ENCODE peak calls at places on chromosomes 4 and X, in nine cellular contexts. G is GM23338, O is breast epithelium, J is HCT116, V is Panc1, M is suprapubic skin, Z is stomach, Q is upper lobe of left lung, I is HL-60. C is an unnamed sample.

GRCh38 chr4:169159614-169160013 is 111.1 kb downstream of the SH3RF1 start:
- DNase-seq in V (no peak), Z (no peak), J (no peak), Q (no peak), G (no peak), O (no peak), M (no peak), I (no peak), C (no peak)

GRCh38 chrX:140342410-140342809 is 162.5 kb downstream of the SOX3 start:
- DNase-seq in Z (no peak), G (peak), J (no peak), V (no peak), O (no peak), I (no peak), M (no peak), Q (no peak), C (no peak)

GRCh38 chr4:61201562-61202099 is 1.5 kb downstream of the ADGRL3 start:
- DNase-seq in Z (no peak), J (no peak), Q (no peak), G (peak), V (no peak), O (no peak), M (peak), I (no peak), C (peak)

GRCh38 chrX:109855501-109855900 is 122.4 kb upstream of the ACSL4 start:
- DNase-seq in I (no peak), O (no peak), Z (no peak), Q (no peak), J (no peak), M (no peak), V (no peak), G (no peak), C (no peak)

GRCh38 chr4:145098675-145099037 is 545 bp downstream of the ABCE1 start:
- DNase-seq in V (peak), Q (peak), M (no peak), G (no peak), I (peak), J (peak), O (no peak), Z (no peak), C (peak)

GRCh38 chr4:180134116-180134866 is 2108.9 kb upstream of the TENM3 start:
- DNase-seq in I (no peak), O (no peak), G (peak), Q (no peak), M (no peak), V (no peak), Z (no peak), J (no peak), C (no peak)

GRCh38 chr4:78551420-78552351 is at the start of gene ANXA3:
- DNase-seq in M (no peak), Z (peak), J (no peak), I (peak), V (no peak), O (peak), Q (peak), G (peak), C (peak)

GRCh38 chr4:155822572-155822971 is 43.5 kb downstream of the ASIC5 start:
- DNase-seq in O (no peak), Z (no peak), Q (no peak), I (no peak), V (no peak), J (no peak), G (no peak), M (no peak), C (no peak)

GRCh38 chr4:155179216-155179615 is 29.2 kb upstream of the NPY2R start:
- DNase-seq in G (no peak), J (peak), M (no peak), Q (no peak), O (no peak), Z (no peak), V (no peak), I (no peak), C (no peak)

GRCh38 chrX:149871940-149872339 is 9.0 kb upstream of the MAGEA8 start:
- DNase-seq in G (peak), J (peak), I (no peak), V (peak), M (no peak), Q (no peak), Z (peak), O (peak), C (peak)

DNA sequence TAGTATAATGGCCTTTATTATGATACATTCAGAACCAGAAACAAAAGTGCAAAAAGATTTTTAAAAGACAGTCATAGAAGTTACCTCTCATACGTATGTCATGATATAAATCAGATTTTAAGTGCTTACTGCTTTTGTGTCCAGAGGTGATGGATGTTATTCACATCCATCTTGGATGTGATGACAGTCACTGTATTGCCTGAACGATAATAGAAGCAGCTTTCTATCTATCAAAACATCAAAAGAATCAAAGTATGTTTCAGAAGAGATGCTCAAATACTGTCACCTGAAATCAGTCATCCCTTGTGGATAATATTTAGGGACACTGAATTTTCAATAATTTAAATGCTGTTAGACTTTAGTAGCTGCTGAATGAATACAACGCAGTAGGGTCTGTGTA is 26.8 kb upstream of the IL21 start:
- DNase-seq in Q (no peak), V (no peak), I (no peak), J (no peak), Z (no peak), G (no peak), M (no peak), O (no peak), C (no peak)
- TF ChIP-seq POLR2AphosphoS5 in Q (no peak), V (no peak), I (no peak), J (no peak), Z (no peak), G (no peak), M (no peak), O (no peak), C (no peak)

DNA sequence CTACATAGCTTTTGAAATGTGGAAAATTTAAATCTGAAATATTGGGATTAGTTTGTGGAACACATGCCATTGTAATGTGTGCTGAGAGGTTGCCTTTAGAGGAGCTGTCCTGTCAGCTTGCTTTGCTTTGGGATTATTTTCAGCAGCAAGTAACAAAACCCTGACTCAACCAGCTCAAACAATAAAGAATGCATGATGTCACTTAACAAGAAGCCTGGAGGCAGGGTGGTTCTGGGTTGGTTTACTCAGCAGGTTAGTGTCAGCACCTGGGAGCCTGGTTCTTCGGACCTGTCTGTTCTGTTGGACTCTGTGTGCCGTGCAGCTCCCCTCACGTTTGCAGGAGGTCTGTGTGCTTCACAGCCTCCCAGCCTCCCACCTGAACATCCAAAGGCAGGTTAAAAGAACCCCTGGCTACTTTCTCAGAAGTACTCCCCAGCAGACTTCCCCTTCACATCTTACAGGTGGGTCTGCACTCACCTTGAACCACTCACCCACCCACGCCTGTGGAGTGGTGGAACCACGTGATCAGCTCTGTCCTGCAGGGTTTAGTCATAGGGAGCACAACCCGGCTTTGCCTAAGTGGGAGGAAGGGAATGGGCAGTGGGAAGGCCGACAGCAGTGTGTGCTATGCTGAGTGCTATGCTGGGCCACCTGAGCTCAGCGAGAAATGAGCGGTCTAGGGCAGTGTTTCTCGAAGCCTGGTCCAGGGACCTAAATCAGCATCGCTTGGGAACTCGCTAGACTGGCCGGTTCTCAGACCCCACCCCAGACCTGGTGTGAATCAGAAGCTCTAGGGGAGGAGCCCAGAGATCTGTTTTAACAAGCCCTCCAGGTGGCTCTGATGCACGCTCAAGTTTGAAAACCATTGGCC is 20.4 kb downstream of the TMEM131L start:
- DNase-seq in M (no peak), Z (peak), I (no peak), G (peak), O (peak), J (peak), Q (peak), V (peak), C (no peak)
- TF ChIP-seq POLR2AphosphoS5 in M (no peak), Z (peak), I (no peak), G (no peak), O (peak), J (peak), Q (no peak), V (no peak), C (peak)

GRCh38 chrX:101931494-101932248 is at the start of gene ZMAT1:
- DNase-seq in G (peak), V (peak), M (peak), I (peak), J (peak), O (peak), Z (peak), Q (peak), C (peak)
- TF ChIP-seq POLR2AphosphoS5 in G (peak), V (no peak), M (peak), I (peak), J (peak), O (peak), Z (peak), Q (peak), C (peak)

DNA sequence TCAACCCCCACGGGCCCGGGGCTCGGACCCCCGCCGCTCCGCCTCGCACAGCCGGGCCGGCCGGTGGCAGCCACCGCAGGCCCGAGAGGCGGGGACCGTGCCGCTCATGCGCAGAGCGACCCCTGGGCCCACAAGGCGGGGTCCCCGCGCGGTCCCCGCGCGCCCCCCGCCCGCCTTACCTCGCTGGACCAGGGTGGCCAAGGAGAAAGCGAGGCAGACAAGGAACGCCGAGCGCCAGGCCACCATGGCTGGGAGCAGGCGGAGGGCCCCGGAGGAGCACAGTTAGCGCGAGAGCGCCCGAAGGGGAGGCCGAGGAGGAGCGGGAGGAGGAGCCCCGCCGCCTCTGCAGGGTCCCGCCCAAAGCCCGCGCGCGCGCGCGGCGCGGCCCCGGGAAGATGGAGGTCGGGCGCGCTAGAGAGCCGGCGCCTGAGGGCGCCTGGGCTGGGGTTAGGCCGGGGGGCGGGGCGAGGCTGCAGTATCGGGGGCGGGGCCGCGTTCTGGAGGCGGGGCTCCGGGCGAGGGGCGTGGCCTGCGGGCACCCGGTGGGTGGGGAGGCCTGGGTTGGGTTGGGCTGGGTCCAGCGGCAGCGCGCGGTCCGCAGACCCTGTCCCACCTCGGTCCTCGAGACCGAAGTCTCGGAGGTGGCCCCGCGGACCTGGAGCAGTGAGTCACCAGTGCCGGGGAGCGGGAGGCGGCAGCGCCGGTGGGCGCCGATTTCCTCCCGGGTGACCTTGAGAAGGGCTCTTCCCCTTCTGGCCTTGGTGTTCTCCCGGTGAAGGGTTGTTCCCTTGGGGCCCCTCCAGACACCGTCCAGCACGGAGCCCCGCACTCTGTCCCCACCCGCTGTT is at the start of gene CD99L2:
- DNase-seq in M (peak), O (peak), I (peak), G (peak), Z (peak), Q (peak), J (peak), V (peak), C (peak)
- TF ChIP-seq POLR2AphosphoS5 in M (no peak), O (no peak), I (peak), G (peak), Z (peak), Q (peak), J (peak), V (peak), C (no peak)

GRCh38 chrX:102720237-102721168 is at the start of gene GPRASP3:
- DNase-seq in G (peak), Z (peak), V (peak), M (peak), O (peak), I (peak), J (no peak), Q (peak), C (peak)
- TF ChIP-seq POLR2AphosphoS5 in G (peak), Z (peak), V (peak), M (no peak), O (peak), I (no peak), J (no peak), Q (peak), C (no peak)

DNA sequence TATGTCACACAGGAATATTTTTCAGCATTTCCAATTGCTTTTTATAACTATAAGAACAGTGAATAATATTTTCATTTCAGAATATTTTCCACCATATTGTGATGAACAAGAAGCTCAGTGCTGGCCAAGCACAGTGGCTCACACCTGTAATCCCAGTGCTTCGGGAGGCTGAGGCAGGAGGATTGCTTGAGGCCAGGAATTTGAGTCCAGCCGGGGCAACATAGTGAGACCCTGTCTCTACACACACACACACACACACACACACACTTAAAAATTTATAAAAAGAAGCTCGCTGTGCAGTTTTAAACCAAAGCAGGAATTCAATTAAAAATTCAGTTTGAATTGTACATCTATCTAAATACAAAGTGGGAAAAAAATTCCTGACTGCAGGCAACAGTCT is 3.2 kb downstream of the ZFYVE28 start:
- DNase-seq in J (no peak), M (no peak), I (no peak), Z (no peak), G (no peak), Q (no peak), V (no peak), O (no peak), C (no peak)
- TF ChIP-seq POLR2AphosphoS5 in J (no peak), M (no peak), I (no peak), Z (no peak), G (no peak), Q (no peak), V (no peak), O (no peak), C (no peak)

GRCh38 chr4:5827108-5828004 is 65.5 kb downstream of the CRMP1 start:
- DNase-seq in M (no peak), G (no peak), V (no peak), I (no peak), Q (no peak), O (no peak), Z (no peak), J (no peak), C (no peak)
- TF ChIP-seq POLR2AphosphoS5 in M (no peak), G (no peak), V (no peak), I (no peak), Q (no peak), O (no peak), Z (no peak), J (no peak), C (no peak)

GRCh38 chr4:86091201-86091600 is 268.7 kb downstream of the MAPK10 start:
- DNase-seq in G (no peak), O (no peak), J (no peak), Q (no peak), Z (no peak), M (no peak), V (no peak), I (no peak), C (no peak)

GRCh38 chr4:86098691-86099090 is 261.2 kb downstream of the MAPK10 start:
- DNase-seq in J (no peak), V (no peak), Q (no peak), I (no peak), Z (no peak), O (no peak), M (no peak), G (no peak), C (no peak)

GRCh38 chr4:86099348-86099747 is 260.5 kb downstream of the MAPK10 start:
- DNase-seq in J (no peak), Z (no peak), I (no peak), O (no peak), Q (no peak), M (no peak), G (peak), V (no peak), C (no peak)

GRCh38 chr4:86092684-86093083 is 267.2 kb downstream of the MAPK10 start:
- DNase-seq in J (no peak), Q (no peak), O (no peak), I (no peak), G (no peak), Z (no peak), V (no peak), M (no peak), C (no peak)

DNA sequence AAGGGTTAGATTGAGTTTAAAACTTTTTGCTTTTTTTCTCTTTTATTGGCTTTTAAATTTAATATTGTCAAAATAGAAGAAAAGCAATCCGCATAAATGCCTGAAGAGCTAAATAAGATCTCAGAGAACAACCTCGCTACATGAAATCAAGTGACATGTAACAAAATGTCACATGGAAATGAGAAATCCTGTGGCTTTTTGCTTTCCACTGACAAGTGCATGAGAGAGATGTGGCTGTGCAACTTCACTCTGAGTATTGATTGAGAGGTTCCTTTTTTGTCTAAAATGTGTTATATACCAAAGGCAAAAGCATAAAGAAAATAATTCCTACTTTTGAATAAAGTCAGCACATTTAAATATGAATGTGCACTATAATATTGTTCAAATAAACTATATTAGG is 263.5 kb downstream of the MAPK10 start:
- DNase-seq in I (no peak), Q (no peak), J (no peak), O (no peak), G (no peak), M (no peak), V (no peak), Z (no peak), C (no peak)
- TF ChIP-seq POLR2AphosphoS5 in I (no peak), Q (no peak), J (no peak), O (no peak), G (no peak), M (no peak), V (no peak), Z (no peak), C (no peak)